ENCODE peak calls at places on chromosomes 3 and 15, in four cellular contexts. T, W, L and V are unnamed samples.

GRCh38 chr3:124296416-124296815 is 304.5 kb upstream of the ROPN1 start:
- DNase-seq in T (no peak), W (no peak), L (no peak), V (no peak)

GRCh38 chr3:632571-633170 is 436.1 kb downstream of the CHL1 start:
- DNase-seq in T (no peak), W (no peak), L (peak), V (no peak)

GRCh38 chr3:197392961-197393360 is 94.5 kb upstream of the DLG1 start:
- DNase-seq in T (no peak), W (no peak), L (no peak), V (no peak)

GRCh38 chr3:126501736-126502135 is 15.8 kb downstream of the UROC1 start:
- DNase-seq in T (no peak), W (no peak), L (peak), V (no peak)

GRCh38 chr15:52288051-52288942 is 7.3 kb downstream of the MYO5C start:
- DNase-seq in T (peak), W (no peak), L (no peak), V (no peak)

GRCh38 chr3:30904986-30905385 is 10.5 kb upstream of the GADL1 start:
- DNase-seq in T (no peak), W (no peak), L (no peak), V (no peak)

GRCh38 chr3:156760333-156760732 is 65.8 kb upstream of the LEKR1 start:
- DNase-seq in T (no peak), W (no peak), L (peak), V (no peak)

GRCh38 chr3:71144525-71145253 is 438.8 kb downstream of the FOXP1 start:
- DNase-seq in T (no peak), W (no peak), L (no peak), V (no peak)

GRCh38 chr15:39397883-39398282 is 183.0 kb upstream of the THBS1 start:
- DNase-seq in T (no peak), W (no peak), L (no peak), V (no peak)

GRCh38 chr3:55891106-55891505 is 404.0 kb upstream of the WNT5A start:
- DNase-seq in T (no peak), W (no peak), L (no peak), V (no peak)

GRCh38 chr3:61194892-61195538 is 56.2 kb downstream of the FHIT start:
- DNase-seq in T (no peak), W (no peak), L (no peak), V (no peak)

GRCh38 chr3:193730976-193731375 is 138.0 kb downstream of the OPA1 start:
- DNase-seq in T (no peak), W (no peak), L (no peak), V (no peak)

GRCh38 chr3:45994661-45995369 is 809 bp downstream of the FYCO1 start:
- DNase-seq in T (no peak), W (peak), L (no peak), V (peak)

GRCh38 chr15:95760508-95760907 is 570.0 kb upstream of the NR2F2 start:
- DNase-seq in T (no peak), W (no peak), L (peak), V (peak)

GRCh38 chr3:68504185-68504584 is 428.2 kb downstream of the TAFA4 start:
- DNase-seq in T (no peak), W (no peak), L (peak), V (no peak)

GRCh38 chr15:31345606-31346366 is 19.2 kb downstream of the KLF13 start:
- DNase-seq in T (peak), W (no peak), L (no peak), V (no peak)

GRCh38 chr15:62110000-62110851 is 43.4 kb downstream of the C2CD4A start:
- DNase-seq in T (no peak), W (no peak), L (no peak), V (no peak)

GRCh38 chr15:58761010-58761388 is 10.1 kb upstream of the MINDY2 start:
- DNase-seq in T (no peak), W (no peak), L (no peak), V (no peak)

DNA sequence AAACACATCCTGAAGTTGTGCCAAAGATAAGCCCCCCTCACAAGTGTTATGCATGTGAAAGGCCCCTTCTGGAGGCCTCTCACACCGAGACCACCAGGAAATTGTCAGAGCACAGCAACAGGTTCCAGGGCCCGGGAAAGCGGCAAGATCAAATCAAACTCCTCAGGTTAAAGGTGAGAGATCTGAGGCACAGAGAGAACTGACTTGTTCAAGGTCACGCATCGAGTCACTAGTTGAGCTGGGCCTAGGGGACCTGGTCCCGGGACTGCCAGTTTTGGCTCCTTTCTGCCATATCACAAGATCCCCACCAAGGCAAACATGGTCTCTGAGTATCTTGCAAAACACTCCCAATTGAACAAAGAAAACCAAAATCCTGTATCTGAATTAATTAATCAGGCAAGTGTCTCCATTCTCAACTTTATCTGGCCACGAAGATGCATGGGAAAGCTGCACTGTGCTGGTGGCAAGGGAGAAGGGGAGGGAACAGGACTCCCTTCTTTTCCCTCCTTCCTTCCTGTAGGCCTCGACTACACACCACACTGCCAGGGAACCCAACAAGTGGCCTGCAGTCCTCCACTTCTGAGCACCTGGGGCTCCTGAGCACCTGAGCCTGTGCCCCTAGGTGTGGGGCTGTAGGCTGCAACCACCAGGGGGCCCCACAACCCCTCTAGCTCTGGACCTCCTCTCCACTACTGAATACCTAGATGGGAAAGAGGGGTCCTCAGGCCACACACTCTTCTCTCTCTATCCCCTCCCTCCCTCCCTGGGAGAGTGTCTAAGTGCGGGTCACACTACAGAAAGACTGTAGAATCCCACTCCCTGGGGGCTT is 37.3 kb downstream of the ANP32A start:
- DNase-seq in T (peak), W (peak), L (peak), V (peak)
- TF ChIP-seq CTCF in T (peak), W (peak), L (peak), V (peak)

GRCh38 chr3:64114651-64115050 is 91.4 kb upstream of the PSMD6 start:
- DNase-seq in T (no peak), W (no peak), L (no peak), V (no peak)

GRCh38 chr3:64109438-64109837 is 86.1 kb upstream of the PSMD6 start:
- DNase-seq in T (no peak), W (peak), L (no peak), V (no peak)

GRCh38 chr3:64108784-64109317 is 85.6 kb upstream of the PSMD6 start:
- DNase-seq in T (no peak), W (no peak), L (no peak), V (no peak)

GRCh38 chr3:64111083-64111482 is 87.8 kb upstream of the PSMD6 start:
- DNase-seq in T (no peak), W (no peak), L (no peak), V (no peak)

GRCh38 chr3:64111872-64112271 is 88.6 kb upstream of the PSMD6 start:
- DNase-seq in T (no peak), W (no peak), L (no peak), V (no peak)
- TF ChIP-seq CTCF in T (no peak), W (no peak), L (no peak), V (no peak)

GRCh38 chr15:47027322-47027946 is 689.9 kb upstream of the SEMA6D start:
- DNase-seq in T (no peak), W (no peak), L (no peak), V (no peak)
- TF ChIP-seq CTCF in T (no peak), W (no peak), L (no peak), V (no peak)

GRCh38 chr3:111303760-111304159 is 232.1 kb downstream of the NECTIN3 start:
- DNase-seq in T (no peak), W (no peak), L (no peak), V (no peak)

GRCh38 chr3:111311126-111311525 is 230.9 kb upstream of the CD96 start:
- DNase-seq in T (no peak), W (no peak), L (no peak), V (no peak)

GRCh38 chr3:111302073-111302472 is 230.5 kb downstream of the NECTIN3 start:
- DNase-seq in T (no peak), W (no peak), L (no peak), V (no peak)

GRCh38 chr3:111311709-111312235 is 230.2 kb upstream of the CD96 start:
- DNase-seq in T (no peak), W (no peak), L (no peak), V (no peak)

GRCh38 chr3:111307676-111308075 is 234.3 kb upstream of the CD96 start:
- DNase-seq in T (no peak), W (no peak), L (no peak), V (no peak)
- TF ChIP-seq CTCF in T (no peak), W (no peak), L (no peak), V (no peak)

DNA sequence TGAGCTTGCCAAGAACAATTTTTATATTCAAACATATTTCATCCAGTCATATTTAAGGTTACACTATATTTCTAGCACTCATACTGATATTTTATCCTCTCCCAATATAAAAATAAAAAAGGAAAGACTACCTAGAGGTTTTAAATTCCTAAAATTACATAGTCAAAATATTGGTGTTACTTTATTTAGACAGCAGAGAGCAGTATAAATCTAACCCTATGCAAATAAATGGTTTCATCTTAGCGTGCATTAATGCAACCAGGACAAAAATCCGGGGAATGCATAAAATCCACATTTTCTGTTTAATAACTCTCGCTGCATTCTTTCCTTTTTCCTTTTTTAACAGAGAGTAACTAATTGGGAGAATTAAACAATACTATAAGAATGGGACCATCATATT is 1447.4 kb upstream of the ALCAM start:
- DNase-seq in T (no peak), W (no peak), L (no peak), V (no peak)
- TF ChIP-seq CTCF in T (no peak), W (no peak), L (no peak), V (no peak)

GRCh38 chr3:129224984-129225393 is 24.4 kb upstream of the COPG1 start:
- DNase-seq in T (peak), W (peak), L (no peak), V (no peak)
- TF ChIP-seq CTCF in T (peak), W (no peak), L (no peak), V (no peak)